ENCODE peak calls at places on chromosomes 7 and 10, in four cellular contexts. J is fibroblast of the aortic adventitia, N is sigmoid colon, P is ovary. Q is an unnamed sample.
A peak's percentile ranks its signal among the peaks of the same experiment; 100 is the strongest.

GRCh38 chr10:12728569-12728968 is 272.9 kb downstream of the CCDC3 start:
- DNase-seq in J (no peak), P (no peak), N (no peak), Q (no peak)

GRCh38 chr7:2403718-2404648 is 572 bp downstream of the CHST12 start:
- DNase-seq in J (peak; percentile 30), N (peak; percentile 79), P (peak; percentile 69), Q (peak; percentile 40)

GRCh38 chr7:139798221-139798620 is 20.4 kb upstream of the HIPK2 start:
- DNase-seq in N (no peak), J (no peak), P (no peak), Q (no peak)

GRCh38 chr7:28686418-28686800 is 271.7 kb downstream of the TRIL start:
- DNase-seq in J (peak; percentile 56), N (no peak), P (no peak), Q (no peak)

GRCh38 chr7:28750981-28751380 is 207.1 kb downstream of the TRIL start:
- DNase-seq in N (no peak), P (no peak), J (no peak), Q (no peak)

GRCh38 chr7:4712371-4713182 is 30.5 kb downstream of the FOXK1 start:
- DNase-seq in J (no peak), N (no peak), P (no peak), Q (no peak)

GRCh38 chr7:15921576-15921975 is 235.1 kb upstream of the MEOX2 start:
- DNase-seq in P (no peak), N (no peak), J (peak; percentile 69), Q (no peak)

GRCh38 chr10:124681091-124681490 is 63.1 kb downstream of the FAM53B start:
- DNase-seq in P (no peak), J (no peak), N (no peak), Q (no peak)

GRCh38 chr7:157718303-157719007 is 381.7 kb downstream of the DNAJB6 start:
- DNase-seq in N (peak; percentile 44), P (no peak), J (no peak), Q (no peak)

GRCh38 chr10:18610517-18610916 is 40.9 kb downstream of the NSUN6 start:
- DNase-seq in J (peak; percentile 89), N (no peak), P (no peak), Q (no peak)

GRCh38 chr7:132199626-132200025 is 376.6 kb downstream of the PLXNA4 start:
- DNase-seq in P (no peak), N (no peak), J (no peak), Q (no peak)

GRCh38 chr10:122404576-122404975 is 30.1 kb downstream of the PLEKHA1 start:
- DNase-seq in J (no peak), N (no peak), P (no peak), Q (no peak)

GRCh38 chr10:118708571-118708970 is 46.2 kb downstream of the CACUL1 start:
- DNase-seq in P (no peak), J (no peak), N (no peak), Q (no peak)

GRCh38 chr10:73931767-73932624 is 21.1 kb downstream of the PLAU start:
- DNase-seq in N (no peak), J (no peak), P (no peak), Q (no peak)

GRCh38 chr7:24477376-24477775 is 95.9 kb upstream of the PALS2 start:
- DNase-seq in P (no peak), J (no peak), N (no peak), Q (no peak)

GRCh38 chr10:89588671-89589070 is 53.3 kb upstream of the SLC16A12 start:
- DNase-seq in P (no peak), J (peak; percentile 36), N (no peak), Q (no peak)

GRCh38 chr7:52639126-52639525 is 396.3 kb upstream of the POM121L12 start:
- DNase-seq in N (no peak), J (no peak), P (no peak), Q (no peak)

GRCh38 chr10:44030132-44030531 is 354.8 kb downstream of the CXCL12 start:
- DNase-seq in J (peak; percentile 5), P (no peak), N (no peak), Q (no peak)

GRCh38 chr7:107384025-107384424 is 85.8 kb upstream of the GPR22 start:
- DNase-seq in J (no peak), N (no peak), P (no peak), Q (no peak)

GRCh38 chr10:385571-386300 is 250.5 kb downstream of the ZMYND11 start:
- DNase-seq in P (no peak), J (no peak), N (peak; percentile 54), Q (no peak)

GRCh38 chr10:99941942-99942835 is 67.6 kb downstream of the DNMBP start:
- DNase-seq in J (peak; percentile 88), N (no peak), P (peak; percentile 60), Q (no peak)

GRCh38 chr7:35463176-35463575 is 209.3 kb upstream of the TBX20 start:
- DNase-seq in N (no peak), P (no peak), J (no peak), Q (no peak)

GRCh38 chr7:26013551-26014083 is 138.4 kb upstream of the NFE2L3 start:
- DNase-seq in N (no peak), J (no peak), P (no peak), Q (no peak)

GRCh38 chr10:109978481-109978880 is 29.3 kb upstream of the ADD3 start:
- DNase-seq in J (peak; percentile 86), N (no peak), P (peak; percentile 64), Q (no peak)
- H3K4me3 ChIP-seq in J (no peak overlapping the region), N (no peak overlapping the region), P (no peak overlapping the region), Q (no peak overlapping the region)

DNA sequence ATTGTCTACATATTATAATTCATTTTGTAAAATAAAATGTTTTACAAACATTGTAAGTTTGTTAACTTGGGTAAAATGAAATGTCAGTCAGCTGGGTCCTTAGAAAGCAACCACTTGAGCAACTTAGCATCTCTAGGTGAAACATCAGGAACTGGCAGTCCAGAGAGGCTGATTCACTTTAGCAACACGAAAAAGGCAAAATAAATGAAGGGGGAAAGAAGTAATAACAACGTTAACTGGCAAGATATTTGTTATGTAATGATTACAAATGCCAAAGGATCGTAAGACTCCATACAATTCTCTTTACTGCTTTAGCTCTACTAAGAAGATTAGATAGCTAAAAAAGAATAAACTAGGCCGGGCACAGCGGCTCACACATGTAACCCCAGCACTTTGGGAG is 5.0 kb downstream of the PDZD8 start:
- DNase-seq in P (no peak), J (peak; percentile 76), N (no peak), Q (no peak)
- H3K4me3 ChIP-seq in P (no peak overlapping the region), J (no peak overlapping the region), N (no peak overlapping the region), Q (no peak overlapping the region)

GRCh38 chr7:158814637-158815036 is 14.7 kb downstream of the ESYT2 start:
- DNase-seq in J (no peak), P (no peak), N (no peak), Q (no peak)
- H3K4me3 ChIP-seq in J (no peak overlapping the region), P (no peak overlapping the region), N (no peak overlapping the region), Q (peak overlapping the region; percentile 19)

GRCh38 chr10:61899997-61900828 is 1.3 kb upstream of the ARID5B start:
- DNase-seq in N (peak; percentile 82), P (peak; percentile 48), J (peak; percentile 84), Q (peak; percentile 50)
- H3K4me3 ChIP-seq in N (peak overlapping the region; percentile 75), P (peak overlapping the region; percentile 45), J (peak overlapping the region; percentile 92), Q (peak overlapping the region; percentile 82)

GRCh38 chr10:8026349-8027259 is 27.9 kb upstream of the GATA3 start:
- DNase-seq in P (no peak), N (no peak), J (no peak), Q (no peak)
- H3K4me3 ChIP-seq in P (no peak overlapping the region), N (no peak overlapping the region), J (peak overlapping the region; percentile 44), Q (no peak overlapping the region)

GRCh38 chr7:77696643-77697534 is 630 bp downstream of the RSBN1L start:
- DNase-seq in N (peak; percentile 80), P (peak; percentile 75), J (peak; percentile 38), Q (peak; percentile 39)

GRCh38 chr7:77699056-77699455 is 2.8 kb downstream of the RSBN1L start:
- DNase-seq in N (no peak), P (no peak), J (no peak), Q (no peak)

GRCh38 chr7:77697535-77697831 is 1.2 kb downstream of the RSBN1L start:
- DNase-seq in J (peak; percentile 53), P (peak; percentile 54), N (peak; percentile 83), Q (peak; percentile 40)

GRCh38 chr7:77696057-77696642 is at the start of gene RSBN1L:
- DNase-seq in P (peak; percentile 98), N (peak; percentile 99), J (peak; percentile 96), Q (peak; percentile 99)

GRCh38 chr7:77698042-77698625 is 1.9 kb downstream of the RSBN1L start:
- DNase-seq in N (no peak), P (no peak), J (no peak), Q (no peak)
- H3K4me3 ChIP-seq in N (peak overlapping the region; percentile 90), P (peak overlapping the region; percentile 90), J (peak overlapping the region; percentile 92), Q (peak overlapping the region; percentile 88)

Q was measured in left ventricle myocardium inferior.